ENCODE peak calls at places on chromosomes 4 and X, in nine cellular contexts. W, O, C, N, M, L, V, D and K are unnamed samples.
A peak's percentile ranks its signal among the peaks of the same experiment; 100 is the strongest.

GRCh38 chrX:38514014-38514854 is 47.1 kb upstream of the TSPAN7 start:
- DNase-seq in O (no peak), N (no peak), C (no peak), L (no peak), W (peak; percentile 4), V (no peak), D (no peak), M (no peak), K (no peak)

GRCh38 chr4:145587088-145587487 is 32.1 kb upstream of the MMAA start:
- DNase-seq in V (no peak), W (no peak), C (no peak), D (no peak), M (no peak), N (no peak), O (no peak), L (no peak), K (no peak)

GRCh38 chrX:135264210-135264609 is 12.3 kb downstream of the ETDA start:
- DNase-seq in N (no peak), W (no peak), L (no peak), C (no peak), O (no peak), M (no peak), V (no peak), D (no peak), K (no peak)

GRCh38 chrX:39682778-39683177 is 415.0 kb downstream of the BCOR start:
- DNase-seq in C (no peak), D (no peak), L (no peak), N (no peak), M (no peak), V (no peak), O (no peak), W (peak; percentile 15), K (no peak)

GRCh38 chr4:11471613-11472012 is 42.9 kb upstream of the HS3ST1 start:
- DNase-seq in N (no peak), W (peak; percentile 66), D (no peak), C (no peak), O (no peak), L (no peak), M (no peak), V (no peak), K (peak; percentile 16)

GRCh38 chr4:122914292-122914904 is 8.0 kb downstream of the NUDT6 start:
- DNase-seq in C (peak; percentile 48), N (no peak), L (no peak), W (peak; percentile 38), M (no peak), D (no peak), O (peak; percentile 29), V (no peak), K (peak; percentile 23)

GRCh38 chr4:141686929-141687328 is 50.5 kb downstream of the IL15 start:
- DNase-seq in D (no peak), L (no peak), V (no peak), O (no peak), N (peak; percentile 33), M (no peak), W (no peak), C (no peak), K (no peak)

GRCh38 chr4:138138774-138139173 is 103.4 kb downstream of the SLC7A11 start:
- DNase-seq in M (no peak), C (no peak), W (no peak), N (no peak), O (no peak), D (no peak), L (no peak), V (no peak), K (no peak)

GRCh38 chrX:23327104-23327503 is 7.5 kb upstream of the PTCHD1 start:
- DNase-seq in V (no peak), M (no peak), D (no peak), L (no peak), C (no peak), N (no peak), W (peak; percentile 1), O (no peak), K (no peak)

GRCh38 chr4:15913631-15913970 is 24.9 kb downstream of the FGFBP1 start:
- DNase-seq in V (no peak), D (no peak), W (no peak), L (no peak), M (no peak), O (peak; percentile 71), C (peak; percentile 83), N (no peak), K (no peak)

GRCh38 chr4:16259531-16260246 is 33.4 kb upstream of the TAPT1 start:
- DNase-seq in V (no peak), C (peak; percentile 10), O (no peak), M (no peak), W (no peak), L (no peak), D (no peak), N (peak; percentile 57), K (no peak)

GRCh38 chrX:115687595-115687994 is 126.6 kb downstream of the PLS3 start:
- DNase-seq in V (no peak), M (no peak), N (no peak), W (no peak), C (no peak), L (peak; percentile 7), O (no peak), D (no peak), K (no peak)

GRCh38 chr4:150130953-150131352 is 52.7 kb downstream of the DCLK2 start:
- DNase-seq in O (no peak), L (no peak), M (no peak), C (no peak), V (no peak), W (no peak), D (peak; percentile 57), N (no peak), K (no peak)

GRCh38 chr4:112231779-112232713 is at the start of gene AP1AR:
- DNase-seq in D (peak; percentile 91), L (peak; percentile 94), O (no peak), V (peak; percentile 88), W (peak; percentile 90), M (peak; percentile 85), C (peak; percentile 69), N (peak; percentile 83), K (peak; percentile 92)

GRCh38 chr4:148375581-148375980 is 66.6 kb downstream of the NR3C2 start:
- DNase-seq in N (no peak), W (no peak), C (no peak), L (no peak), V (no peak), O (no peak), M (no peak), D (no peak), K (no peak)

GRCh38 chrX:24145340-24146186 is 4.0 kb upstream of the ZFX start:
- DNase-seq in C (peak; percentile 40), O (no peak), W (no peak), D (no peak), M (no peak), N (no peak), L (no peak), V (no peak), K (no peak)

GRCh38 chr4:3855646-3856045 is 89.5 kb downstream of the ADRA2C start:
- DNase-seq in L (no peak), O (no peak), V (no peak), N (no peak), C (no peak), M (no peak), W (no peak), D (peak; percentile 1), K (no peak)

GRCh38 chr4:26397086-26397485 is 76.3 kb downstream of the RBPJ start:
- DNase-seq in V (no peak), M (peak; percentile 18), C (peak; percentile 44), L (no peak), O (no peak), N (no peak), W (no peak), D (no peak), K (no peak)

GRCh38 chr4:184693056-184693455 is 40.8 kb downstream of the CENPU start:
- DNase-seq in D (no peak), O (no peak), V (no peak), W (no peak), M (no peak), L (no peak), C (peak; percentile 40), N (no peak), K (no peak)

GRCh38 chr4:178306565-178306964 is 864.3 kb upstream of the AGA start:
- DNase-seq in L (no peak), N (no peak), M (no peak), V (no peak), D (no peak), C (no peak), W (no peak), O (no peak), K (no peak)

GRCh38 chr4:54902261-54902660 is 223.1 kb downstream of the KDR start:
- DNase-seq in V (no peak), W (no peak), D (no peak), L (no peak), M (no peak), N (no peak), O (no peak), C (no peak), K (no peak)

GRCh38 chrX:67544281-67544680 is 460 bp downstream of the AR start:
- DNase-seq in O (no peak), L (no peak), M (peak; percentile 61), D (peak; percentile 66), W (no peak), V (peak; percentile 34), N (no peak), C (no peak), K (no peak)

DNA sequence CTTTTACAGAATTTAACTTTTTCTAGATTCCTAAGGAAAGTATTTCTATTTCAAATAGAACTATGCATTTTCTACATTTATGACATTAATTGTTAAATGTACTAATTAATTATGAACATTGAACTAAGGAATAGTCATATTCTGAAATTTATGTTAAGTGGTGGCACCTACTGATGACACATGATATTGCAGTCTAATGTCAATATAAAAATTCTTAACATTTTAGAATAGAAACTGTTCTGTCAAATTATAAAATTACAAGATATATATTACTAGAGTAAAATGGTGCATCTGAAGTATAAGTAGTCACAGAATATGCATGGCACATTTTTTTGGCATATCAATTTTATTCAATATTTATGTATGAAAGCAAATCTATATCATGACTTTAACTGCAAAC is 40.2 kb upstream of the NDNF start:
- DNase-seq in N (no peak), V (no peak), D (no peak), L (no peak), C (no peak), W (no peak), O (no peak), M (no peak), K (no peak)
- TF ChIP-seq CTCF in N (peak; percentile 17), V (no peak), D (peak; percentile 46), L (peak; percentile 54), C (peak; percentile 38), W (no peak), O (peak; percentile 39), M (no peak), K (no peak)

GRCh38 chr4:5471691-5472090 is 236.7 kb downstream of the EVC2 start:
- DNase-seq in M (no peak), D (no peak), V (no peak), L (no peak), C (no peak), O (no peak), N (no peak), W (peak; percentile 74), K (no peak)
- TF ChIP-seq CTCF in M (no peak), D (no peak), V (no peak), L (no peak), C (no peak), O (no peak), N (no peak), W (no peak), K (no peak)

GRCh38 chr4:126582737-126583136 is 1050.0 kb upstream of the INTU start:
- DNase-seq in C (no peak), W (no peak), D (no peak), O (no peak), N (no peak), L (no peak), V (no peak), M (peak; percentile 23), K (no peak)
- TF ChIP-seq CTCF in C (peak; percentile 37), W (no peak), D (no peak), O (peak; percentile 32), N (no peak), L (no peak), V (no peak), M (no peak), K (no peak)

GRCh38 chrX:136304493-136304892 is 3.7 kb downstream of the ADGRG4 start:
- DNase-seq in W (peak; percentile 11), O (no peak), C (no peak), M (no peak), L (no peak), D (no peak), V (no peak), N (no peak), K (no peak)
- TF ChIP-seq CTCF in W (peak; percentile 11), O (no peak), C (no peak), M (no peak), L (no peak), D (no peak), V (no peak), N (no peak), K (no peak)